ENCODE peak calls at places on chromosomes 11 and 22, in six cellular contexts. M, Z, O, V, Q and U are unnamed samples.

GRCh38 chr22:30127749-30128166 is 47.5 kb downstream of the HORMAD2 start:
- DNase-seq in V (peak), Q (no peak), Z (no peak), M (no peak), O (peak), U (no peak)

GRCh38 chr22:35839811-35840739 is 122.4 kb downstream of the APOL5 start:
- DNase-seq in V (peak), O (peak), Q (peak), M (peak), Z (peak), U (peak)

GRCh38 chr11:134244593-134244992 is 8.6 kb downstream of the THYN1 start:
- DNase-seq in V (no peak), Z (no peak), Q (no peak), O (peak), M (no peak), U (peak)

GRCh38 chr22:24181088-24181995 is at the start of gene SUSD2:
- DNase-seq in V (no peak), O (no peak), M (peak), Q (no peak), Z (peak), U (peak)

GRCh38 chr22:29269731-29270474 is 1.8 kb downstream of the EWSR1 start:
- DNase-seq in O (peak), M (no peak), Q (no peak), Z (no peak), V (no peak), U (no peak)

GRCh38 chr11:44865866-44866272 is 84.8 kb downstream of the TP53I11 start:
- DNase-seq in V (no peak), Z (no peak), Q (no peak), O (no peak), M (no peak), U (peak)

GRCh38 chr11:67629386-67630229 is at the start of gene NUDT8:
- DNase-seq in V (peak), Z (peak), M (peak), O (peak), Q (peak), U (peak)

GRCh38 chr11:108319541-108320145 is 96.8 kb downstream of the ATM start:
- DNase-seq in Z (no peak), Q (no peak), M (no peak), O (no peak), V (no peak), U (no peak)

GRCh38 chr11:128464878-128465277 is 122.5 kb downstream of the ETS1 start:
- DNase-seq in Z (no peak), O (peak), V (no peak), M (no peak), Q (no peak), U (no peak)

GRCh38 chr22:19097518-19097917 is 24.7 kb downstream of the DGCR2 start:
- DNase-seq in V (no peak), Q (no peak), O (no peak), M (no peak), Z (no peak), U (no peak)

GRCh38 chr22:23192133-23192532 is 11.8 kb downstream of the BCR start:
- DNase-seq in Z (no peak), O (no peak), M (no peak), Q (no peak), V (no peak), U (peak)

GRCh38 chr11:26442131-26442530 is 110.2 kb downstream of the ANO3 start:
- DNase-seq in O (no peak), V (peak), M (no peak), Z (no peak), Q (no peak), U (no peak)

GRCh38 chr11:75350743-75351540 is 519 bp downstream of the ARRB1 start:
- DNase-seq in V (no peak), Z (peak), M (peak), O (peak), Q (no peak), U (no peak)
- TF ChIP-seq CTCF in V (peak), Z (no peak), M (no peak), O (peak), Q (peak), U (no peak)

GRCh38 chr22:49701380-49702067 is 126.1 kb downstream of the BRD1 start:
- DNase-seq in Z (no peak), Q (no peak), O (peak), V (no peak), M (no peak), U (no peak)
- TF ChIP-seq CTCF in Z (peak), Q (peak), O (peak), V (peak), M (peak), U (no peak)

DNA sequence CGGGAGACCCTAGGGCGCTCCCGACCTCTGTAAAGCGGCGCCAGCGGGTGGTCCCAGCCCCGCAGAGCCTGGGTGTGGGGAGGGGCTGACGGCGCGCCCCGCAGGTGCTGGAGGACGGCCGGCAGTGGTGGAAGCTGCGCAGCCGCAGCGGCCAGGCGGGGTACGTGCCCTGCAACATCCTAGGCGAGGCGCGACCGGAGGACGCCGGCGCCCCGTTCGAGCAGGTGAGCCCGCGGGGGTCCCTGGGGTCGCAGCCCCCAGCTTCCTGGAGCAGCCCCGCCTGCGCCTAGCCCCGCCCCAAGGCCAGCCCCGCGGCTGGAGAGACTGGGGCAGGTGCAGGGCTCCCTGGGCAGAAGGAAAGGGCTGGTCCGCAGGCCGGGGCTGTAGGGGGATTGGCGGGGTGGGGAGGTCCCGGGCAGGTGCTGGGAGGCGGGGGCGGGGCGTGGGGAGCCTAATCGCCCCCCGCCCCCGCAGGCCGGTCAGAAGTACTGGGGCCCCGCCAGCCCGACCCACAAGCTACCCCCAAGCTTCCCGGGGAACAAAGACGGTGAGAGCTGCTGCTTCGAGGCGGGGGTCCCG is 19.7 kb downstream of the EPS8L2 start:
- DNase-seq in M (peak), O (no peak), V (no peak), Z (peak), Q (no peak), U (no peak)
- TF ChIP-seq CTCF in M (no peak), O (no peak), V (no peak), Z (no peak), Q (no peak), U (no peak)

GRCh38 chr11:7154881-7155344 is 66.1 kb downstream of the RBMXL2 start:
- DNase-seq in Q (no peak), Z (no peak), V (no peak), O (no peak), M (no peak), U (no peak)
- TF ChIP-seq CTCF in Q (no peak), Z (no peak), V (no peak), O (no peak), M (no peak), U (no peak)

GRCh38 chr11:75261474-75261847 is 20.9 kb downstream of the TPBGL start:
- DNase-seq in O (peak), Q (no peak), V (no peak), M (no peak), Z (no peak), U (no peak)
- TF ChIP-seq CTCF in O (no peak), Q (no peak), V (no peak), M (no peak), Z (no peak), U (no peak)

DNA sequence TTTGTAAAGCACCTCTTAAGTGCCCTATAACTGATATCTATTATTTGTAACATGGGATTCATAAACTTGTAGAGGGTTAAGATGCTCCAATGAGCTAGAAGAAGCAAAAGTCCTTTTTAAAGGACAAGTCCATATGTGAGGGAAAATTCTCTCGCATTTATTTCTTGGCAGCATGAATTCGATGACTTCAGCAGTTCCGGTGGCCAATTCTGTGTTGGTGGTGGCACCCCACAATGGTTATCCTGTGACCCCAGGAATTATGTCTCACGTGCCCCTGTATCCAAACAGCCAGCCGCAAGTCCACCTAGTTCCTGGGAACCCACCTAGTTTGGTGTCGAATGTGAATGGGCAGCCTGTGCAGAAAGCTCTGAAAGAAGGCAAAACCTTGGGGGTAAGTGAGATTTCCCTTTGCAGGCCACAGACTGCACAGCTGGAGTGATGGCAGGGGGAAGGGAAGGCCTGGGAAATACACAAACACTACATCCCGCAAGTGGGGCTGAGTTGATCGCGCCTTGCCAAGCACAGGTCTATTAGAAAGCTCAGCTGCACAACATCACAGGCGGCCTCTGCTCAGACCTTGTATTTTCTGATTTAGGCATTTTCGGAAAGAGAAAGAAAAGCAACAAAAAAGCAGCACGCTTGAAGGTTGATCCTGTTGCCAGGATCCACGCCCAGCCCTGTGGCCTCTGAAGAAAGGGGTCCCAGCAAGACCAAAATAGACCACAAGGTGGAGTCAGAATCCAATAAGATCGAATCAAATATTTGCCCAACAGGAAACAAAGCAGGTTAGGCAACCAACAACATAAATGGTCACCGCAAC is 1.5 kb downstream of the MS4A8 start:
- DNase-seq in Q (peak), O (peak), V (no peak), Z (peak), M (no peak), U (peak)
- TF ChIP-seq CTCF in Q (peak), O (peak), V (peak), Z (peak), M (no peak), U (peak)

GRCh38 chr11:106468531-106468930 is 391.1 kb downstream of the AASDHPPT start:
- DNase-seq in Q (no peak), O (no peak), V (no peak), M (no peak), Z (no peak), U (no peak)

GRCh38 chr11:106470230-106470629 is 392.8 kb downstream of the AASDHPPT start:
- DNase-seq in Q (no peak), V (no peak), M (no peak), O (no peak), Z (no peak), U (no peak)

GRCh38 chr11:106473089-106473722 is 395.7 kb downstream of the AASDHPPT start:
- DNase-seq in Q (no peak), V (peak), M (no peak), Z (no peak), O (no peak), U (no peak)

GRCh38 chr11:106474274-106474673 is 396.8 kb downstream of the AASDHPPT start:
- DNase-seq in Q (no peak), V (no peak), Z (no peak), M (no peak), O (no peak), U (no peak)

DNA sequence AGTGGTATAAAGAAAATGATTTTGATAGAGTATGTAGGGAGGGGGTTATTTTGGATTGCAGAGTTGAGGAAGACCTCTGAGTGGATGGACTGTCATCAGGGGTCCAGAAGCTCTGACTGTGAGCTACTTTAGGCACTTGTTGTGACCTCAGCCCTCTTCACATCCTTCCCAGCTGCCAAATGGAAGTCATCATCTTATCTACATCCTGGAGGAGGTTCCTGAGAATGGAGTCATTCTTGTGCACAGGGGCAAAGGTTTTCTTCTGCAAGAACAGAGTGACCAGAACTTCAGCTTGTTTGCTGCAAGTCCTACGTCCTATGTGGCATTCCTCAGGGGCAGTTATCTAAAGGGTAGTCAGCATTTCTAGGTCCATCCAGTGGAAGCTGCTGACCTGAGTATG is 393.8 kb downstream of the AASDHPPT start:
- DNase-seq in M (no peak), Z (no peak), O (no peak), V (peak), Q (no peak), U (no peak)
- TF ChIP-seq CTCF in M (no peak), Z (no peak), O (no peak), V (no peak), Q (no peak), U (no peak)

DNA sequence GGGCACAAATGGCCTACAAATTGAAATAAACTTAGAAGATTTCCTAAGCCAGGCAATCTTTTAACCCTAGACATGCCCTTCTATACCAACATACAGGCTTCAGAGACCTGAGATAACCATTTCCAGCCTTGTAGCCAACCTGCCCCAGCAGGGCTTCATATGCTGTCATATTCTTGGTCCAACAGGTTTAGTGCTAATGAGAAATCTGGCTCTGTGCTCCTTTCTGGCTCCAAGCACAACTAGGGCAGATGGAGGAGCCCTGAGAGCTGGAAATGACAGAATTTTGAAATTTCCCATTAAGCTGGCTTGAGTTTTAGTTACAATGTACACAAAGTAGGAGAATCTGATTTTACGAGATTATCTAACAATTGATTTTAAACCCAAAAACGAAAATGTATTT is 323.0 kb upstream of the CCDC90B start:
- DNase-seq in O (no peak), Z (no peak), Q (no peak), V (no peak), M (no peak), U (no peak)
- TF ChIP-seq CTCF in O (no peak), Z (no peak), Q (no peak), V (no peak), M (no peak), U (no peak)

GRCh38 chr22:33431300-33431699 is 373.1 kb upstream of the SYN3 start:
- DNase-seq in Q (no peak), O (no peak), M (no peak), V (no peak), Z (no peak), U (no peak)
- TF ChIP-seq CTCF in Q (no peak), O (no peak), M (no peak), V (no peak), Z (no peak), U (no peak)

GRCh38 chr11:64286801-64287159 is 1.1 kb downstream of the GPR137 start:
- DNase-seq in V (no peak), O (no peak), Z (no peak), M (no peak), Q (no peak), U (no peak)
- TF ChIP-seq CTCF in V (no peak), O (no peak), Z (no peak), M (no peak), Q (no peak), U (no peak)